ENCODE peak calls at places on chromosomes 12 and 14, in six cellular contexts. One of them, this sample, is unnamed.

GRCh38 chr12:115597157-115597712 is 680.3 kb downstream of the MED13L start:
- DNase-seq in PC-3: peak; percentile 87
- DNase-seq in lower lobe of right lung: no peak
- DNase-seq in foreskin fibroblast: peak; percentile 77
- DNase-seq in stomach: no peak
- DNase-seq in uterus: no peak
- DNase-seq in this sample: peak; percentile 31

GRCh38 chr14:64758025-64758521 is 53.8 kb downstream of the PLEKHG3 start:
- DNase-seq in PC-3: peak; percentile 73
- DNase-seq in lower lobe of right lung: peak; percentile 64
- DNase-seq in foreskin fibroblast: peak; percentile 29
- DNase-seq in stomach: no peak
- DNase-seq in uterus: peak; percentile 58
- DNase-seq in this sample: no peak

GRCh38 chr12:57216014-57216891 is at the start of gene NXPH4:
- DNase-seq in PC-3: peak; percentile 40
- DNase-seq in lower lobe of right lung: no peak
- DNase-seq in foreskin fibroblast: peak; percentile 56
- DNase-seq in stomach: peak; percentile 47
- DNase-seq in uterus: peak; percentile 47
- DNase-seq in this sample: no peak

GRCh38 chr12:46230985-46231384 is 37.9 kb downstream of the SLC38A1 start:
- DNase-seq in PC-3: peak; percentile 41
- DNase-seq in lower lobe of right lung: no peak
- DNase-seq in foreskin fibroblast: no peak
- DNase-seq in stomach: no peak
- DNase-seq in uterus: no peak
- DNase-seq in this sample: no peak

GRCh38 chr14:33404054-33404453 is 465.4 kb downstream of the NPAS3 start:
- DNase-seq in PC-3: peak; percentile 91
- DNase-seq in lower lobe of right lung: no peak
- DNase-seq in foreskin fibroblast: peak; percentile 43
- DNase-seq in stomach: no peak
- DNase-seq in uterus: no peak
- DNase-seq in this sample: peak; percentile 73

GRCh38 chr12:13258212-13258611 is 61.7 kb downstream of the EMP1 start:
- DNase-seq in PC-3: no peak
- DNase-seq in lower lobe of right lung: no peak
- DNase-seq in foreskin fibroblast: no peak
- DNase-seq in stomach: no peak
- DNase-seq in uterus: no peak
- DNase-seq in this sample: no peak

GRCh38 chr12:3076730-3077571 is at the start of gene TSPAN9:
- DNase-seq in PC-3: peak; percentile 52
- DNase-seq in lower lobe of right lung: peak; percentile 87
- DNase-seq in foreskin fibroblast: peak; percentile 83
- DNase-seq in stomach: peak; percentile 87
- DNase-seq in uterus: peak; percentile 72
- DNase-seq in this sample: no peak

GRCh38 chr12:66698558-66698957 is 19.7 kb upstream of the GRIP1 start:
- DNase-seq in PC-3: no peak
- DNase-seq in lower lobe of right lung: no peak
- DNase-seq in foreskin fibroblast: no peak
- DNase-seq in stomach: no peak
- DNase-seq in uterus: no peak
- DNase-seq in this sample: no peak

GRCh38 chr12:104190641-104191176 is 24.9 kb upstream of the TXNRD1 start:
- DNase-seq in PC-3: no peak
- DNase-seq in lower lobe of right lung: no peak
- DNase-seq in foreskin fibroblast: no peak
- DNase-seq in stomach: no peak
- DNase-seq in uterus: no peak
- DNase-seq in this sample: no peak

GRCh38 chr14:87468531-87468930 is 524.5 kb downstream of the GALC start:
- DNase-seq in PC-3: no peak
- DNase-seq in lower lobe of right lung: no peak
- DNase-seq in foreskin fibroblast: no peak
- DNase-seq in stomach: no peak
- DNase-seq in uterus: no peak
- DNase-seq in this sample: no peak

GRCh38 chr14:102188187-102188586 is 48.5 kb downstream of the WDR20 start:
- DNase-seq in PC-3: no peak
- DNase-seq in lower lobe of right lung: no peak
- DNase-seq in foreskin fibroblast: no peak
- DNase-seq in stomach: no peak
- DNase-seq in uterus: no peak
- DNase-seq in this sample: no peak

GRCh38 chr12:131643581-131644452 is 67.1 kb upstream of the SFSWAP start:
- DNase-seq in PC-3: no peak
- DNase-seq in lower lobe of right lung: no peak
- DNase-seq in foreskin fibroblast: no peak
- DNase-seq in stomach: no peak
- DNase-seq in uterus: no peak
- DNase-seq in this sample: no peak

GRCh38 chr12:101823891-101824290 is 6.9 kb downstream of the GNPTAB start:
- DNase-seq in PC-3: peak; percentile 64
- DNase-seq in lower lobe of right lung: no peak
- DNase-seq in foreskin fibroblast: peak; percentile 30
- DNase-seq in stomach: peak; percentile 53
- DNase-seq in uterus: peak; percentile 18
- DNase-seq in this sample: no peak

GRCh38 chr14:44379292-44379977 is 127.6 kb downstream of the FSCB start:
- DNase-seq in PC-3: no peak
- DNase-seq in lower lobe of right lung: no peak
- DNase-seq in foreskin fibroblast: no peak
- DNase-seq in stomach: no peak
- DNase-seq in uterus: no peak
- DNase-seq in this sample: no peak

GRCh38 chr14:74620497-74620921 is 8.5 kb upstream of the LTBP2 start:
- DNase-seq in PC-3: peak; percentile 93
- DNase-seq in lower lobe of right lung: no peak
- DNase-seq in foreskin fibroblast: peak; percentile 98
- DNase-seq in stomach: no peak
- DNase-seq in uterus: no peak
- DNase-seq in this sample: peak; percentile 90

GRCh38 chr14:54665938-54666337 is 99.0 kb downstream of the SAMD4A start:
- DNase-seq in PC-3: no peak
- DNase-seq in lower lobe of right lung: no peak
- DNase-seq in foreskin fibroblast: no peak
- DNase-seq in stomach: no peak
- DNase-seq in uterus: no peak
- DNase-seq in this sample: no peak

GRCh38 chr12:52010692-52011601 is 4.2 kb downstream of the TAMALIN start:
- DNase-seq in PC-3: no peak
- DNase-seq in lower lobe of right lung: no peak
- DNase-seq in foreskin fibroblast: no peak
- DNase-seq in stomach: no peak
- DNase-seq in uterus: no peak
- DNase-seq in this sample: no peak

GRCh38 chr14:22650960-22651521 is 6.9 kb upstream of the OR6J1 start:
- DNase-seq in PC-3: peak; percentile 72
- DNase-seq in lower lobe of right lung: no peak
- DNase-seq in foreskin fibroblast: peak; percentile 38
- DNase-seq in stomach: no peak
- DNase-seq in uterus: no peak
- DNase-seq in this sample: no peak

GRCh38 chr12:28350502-28350901 is 160.2 kb downstream of the CCDC91 start:
- DNase-seq in PC-3: no peak
- DNase-seq in lower lobe of right lung: no peak
- DNase-seq in foreskin fibroblast: no peak
- DNase-seq in stomach: no peak
- DNase-seq in uterus: no peak
- DNase-seq in this sample: no peak

GRCh38 chr12:26768611-26769603 is 64.1 kb downstream of the ITPR2 start:
- DNase-seq in PC-3: peak; percentile 97
- DNase-seq in lower lobe of right lung: no peak
- DNase-seq in foreskin fibroblast: no peak
- DNase-seq in stomach: no peak
- DNase-seq in uterus: no peak
- DNase-seq in this sample: no peak

GRCh38 chr12:120265483-120266179 is at the start of gene PXN:
- DNase-seq in PC-3: peak; percentile 89
- DNase-seq in lower lobe of right lung: peak; percentile 91
- DNase-seq in foreskin fibroblast: peak; percentile 92
- DNase-seq in stomach: peak; percentile 93
- DNase-seq in uterus: peak; percentile 89
- DNase-seq in this sample: no peak

GRCh38 chr14:70735043-70735442 is 74.3 kb downstream of the MAP3K9 start:
- DNase-seq in PC-3: no peak
- DNase-seq in lower lobe of right lung: no peak
- DNase-seq in foreskin fibroblast: peak; percentile 7
- DNase-seq in stomach: no peak
- DNase-seq in uterus: no peak
- DNase-seq in this sample: no peak

GRCh38 chr12:124700810-124701594 is 133.6 kb upstream of the NCOR2 start:
- DNase-seq in PC-3: peak; percentile 30
- DNase-seq in lower lobe of right lung: peak; percentile 76
- DNase-seq in foreskin fibroblast: peak; percentile 46
- DNase-seq in stomach: peak; percentile 68
- DNase-seq in uterus: peak; percentile 62
- DNase-seq in this sample: no peak

GRCh38 chr14:102795060-102795925 is 18.0 kb downstream of the TRAF3 start:
- DNase-seq in PC-3: peak; percentile 83
- DNase-seq in lower lobe of right lung: peak; percentile 68
- DNase-seq in foreskin fibroblast: peak; percentile 92
- DNase-seq in stomach: peak; percentile 66
- DNase-seq in uterus: peak; percentile 29
- DNase-seq in this sample: peak; percentile 70

GRCh38 chr12:27179399-27180214 is 64.5 kb upstream of the STK38L start:
- DNase-seq in PC-3: peak; percentile 100
- DNase-seq in lower lobe of right lung: no peak
- DNase-seq in foreskin fibroblast: peak; percentile 90
- DNase-seq in stomach: no peak
- DNase-seq in uterus: no peak
- DNase-seq in this sample: no peak

GRCh38 chr14:34874386-34875030 is 652 bp downstream of the BAZ1A start:
- DNase-seq in PC-3: peak; percentile 48
- DNase-seq in lower lobe of right lung: peak; percentile 77
- DNase-seq in foreskin fibroblast: peak; percentile 76
- DNase-seq in stomach: peak; percentile 52
- DNase-seq in uterus: peak; percentile 37
- DNase-seq in this sample: no peak

GRCh38 chr14:81450100-81450531 is 50.0 kb upstream of the STON2 start:
- DNase-seq in PC-3: no peak
- DNase-seq in lower lobe of right lung: no peak
- DNase-seq in foreskin fibroblast: peak; percentile 71
- DNase-seq in stomach: no peak
- DNase-seq in uterus: peak; percentile 41
- DNase-seq in this sample: no peak

GRCh38 chr12:55717397-55718007 is 1.7 kb downstream of the BLOC1S1 start:
- DNase-seq in PC-3: peak; percentile 82
- DNase-seq in lower lobe of right lung: no peak
- DNase-seq in foreskin fibroblast: peak; percentile 90
- DNase-seq in stomach: no peak
- DNase-seq in uterus: no peak
- DNase-seq in this sample: no peak
- H3K4me3 ChIP-seq in PC-3: peak overlapping the region; percentile 72
- H3K4me3 ChIP-seq in lower lobe of right lung: peak overlapping the region; percentile 78
- H3K4me3 ChIP-seq in foreskin fibroblast: peak overlapping the region; percentile 59
- H3K4me3 ChIP-seq in stomach: no peak overlapping the region
- H3K4me3 ChIP-seq in uterus: no peak overlapping the region
- H3K4me3 ChIP-seq in this sample: peak overlapping the region; percentile 80

DNA sequence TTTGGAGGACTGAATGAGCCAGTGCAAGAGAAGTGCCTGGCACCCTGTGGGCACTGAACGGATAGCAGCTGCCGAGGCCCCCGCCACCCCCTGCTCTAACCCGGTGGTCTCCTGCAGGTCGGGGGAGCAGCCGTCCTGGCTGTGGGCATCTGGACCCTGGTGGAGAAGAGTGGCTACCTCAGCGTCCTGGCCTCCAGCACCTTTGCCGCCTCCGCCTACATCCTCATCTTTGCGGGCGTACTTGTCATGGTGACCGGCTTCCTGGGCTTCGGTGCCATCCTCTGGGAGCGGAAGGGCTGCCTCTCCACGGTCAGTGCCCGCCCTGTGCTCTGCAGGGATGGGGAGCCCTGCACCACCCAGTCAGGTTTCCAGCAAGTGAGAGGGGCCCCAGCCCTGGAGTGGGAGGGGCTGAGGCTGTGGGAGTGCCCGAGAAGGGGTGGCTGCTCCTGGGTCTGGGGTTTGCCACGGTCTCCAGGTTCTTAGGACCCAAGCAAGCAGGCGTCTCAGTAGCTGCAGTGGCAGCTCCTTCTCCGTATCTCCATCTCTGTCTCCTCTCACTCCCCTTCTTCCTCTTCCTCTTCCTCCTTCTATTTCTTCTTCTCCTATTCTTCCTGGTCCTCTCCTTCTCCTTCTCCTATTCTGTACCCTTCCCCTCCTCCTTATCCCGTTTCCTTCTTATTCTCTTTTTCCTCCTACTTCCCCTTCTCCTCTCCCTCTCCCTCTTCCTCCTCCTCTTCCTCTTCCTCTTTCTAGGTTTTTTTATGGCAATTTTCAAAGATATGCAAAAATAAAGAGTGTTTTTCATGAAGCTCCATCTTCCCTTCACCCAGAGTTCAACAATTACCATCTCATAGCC is 37.4 kb downstream of the TSPAN11 start:
- DNase-seq in PC-3: no peak
- DNase-seq in lower lobe of right lung: no peak
- DNase-seq in foreskin fibroblast: no peak
- DNase-seq in stomach: no peak
- DNase-seq in uterus: no peak
- DNase-seq in this sample: no peak
- TF ChIP-seq CTCF in PC-3: no peak
- TF ChIP-seq CTCF in lower lobe of right lung: no peak
- TF ChIP-seq CTCF in foreskin fibroblast: no peak
- TF ChIP-seq CTCF in stomach: no peak
- TF ChIP-seq CTCF in uterus: no peak
- TF ChIP-seq CTCF in this sample: no peak

GRCh38 chr14:100328495-100329163 is 5.5 kb downstream of the SLC25A47 start:
- DNase-seq in PC-3: no peak
- DNase-seq in lower lobe of right lung: no peak
- DNase-seq in foreskin fibroblast: no peak
- DNase-seq in stomach: no peak
- DNase-seq in uterus: no peak
- DNase-seq in this sample: no peak
- H3K4me3 ChIP-seq in PC-3: no peak overlapping the region
- H3K4me3 ChIP-seq in lower lobe of right lung: no peak overlapping the region
- H3K4me3 ChIP-seq in foreskin fibroblast: no peak overlapping the region
- H3K4me3 ChIP-seq in stomach: no peak overlapping the region
- H3K4me3 ChIP-seq in uterus: no peak overlapping the region
- H3K4me3 ChIP-seq in this sample: no peak overlapping the region

DNA sequence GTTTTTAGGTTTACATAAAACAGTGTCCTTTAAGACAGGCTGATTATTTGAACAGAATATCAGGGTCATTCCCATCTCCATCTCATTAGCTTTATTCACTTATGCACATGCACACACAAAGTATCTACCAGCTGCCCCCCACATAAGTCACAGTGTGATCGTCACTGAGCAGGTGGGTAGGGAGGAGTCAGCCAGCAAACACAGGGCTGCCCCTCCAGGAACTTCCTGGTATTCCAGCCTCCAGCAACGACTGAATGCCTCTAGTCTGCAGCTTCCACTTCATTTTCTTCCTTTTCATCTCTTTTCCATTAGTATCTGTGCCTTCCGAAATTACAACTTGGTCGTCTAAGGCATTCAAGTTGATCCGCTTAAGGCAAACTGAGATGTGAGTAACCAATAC is 48.9 kb upstream of the FOXN3 start:
- DNase-seq in PC-3: no peak
- DNase-seq in lower lobe of right lung: no peak
- DNase-seq in foreskin fibroblast: no peak
- DNase-seq in stomach: no peak
- DNase-seq in uterus: no peak
- DNase-seq in this sample: no peak
- TF ChIP-seq CTCF in PC-3: no peak
- TF ChIP-seq CTCF in lower lobe of right lung: no peak
- TF ChIP-seq CTCF in foreskin fibroblast: no peak
- TF ChIP-seq CTCF in stomach: no peak
- TF ChIP-seq CTCF in uterus: no peak
- TF ChIP-seq CTCF in this sample: no peak

GRCh38 chr14:58730793-58731464 is 93.2 kb downstream of the DACT1 start:
- DNase-seq in PC-3: no peak
- DNase-seq in lower lobe of right lung: no peak
- DNase-seq in foreskin fibroblast: peak; percentile 41
- DNase-seq in stomach: no peak
- DNase-seq in uterus: no peak
- DNase-seq in this sample: peak; percentile 13
- H3K4me3 ChIP-seq in PC-3: peak overlapping the region; percentile 27
- H3K4me3 ChIP-seq in lower lobe of right lung: no peak overlapping the region
- H3K4me3 ChIP-seq in foreskin fibroblast: no peak overlapping the region
- H3K4me3 ChIP-seq in stomach: no peak overlapping the region
- H3K4me3 ChIP-seq in uterus: no peak overlapping the region
- H3K4me3 ChIP-seq in this sample: no peak overlapping the region